ENCODE peak calls at places on chromosome X, in ten cellular contexts. Q is IMR-90, J is neural progenitor cell, G is adrenal gland, Y is tibial nerve, B is psoas muscle, P is uterus, F is body of pancreas, I is heart right ventricle, L is keratinocyte. C is an unnamed sample.

GRCh38 chrX:72305286-72306084 is at the start of gene CITED1:
- DNase-seq in Q (no peak), J (peak), G (no peak), Y (no peak), B (no peak), P (no peak), F (no peak), I (no peak), L (no peak), C (no peak)

GRCh38 chrX:45322382-45322781 is 121.7 kb upstream of the DIPK2B start:
- DNase-seq in Q (peak), J (peak), G (peak), Y (peak), B (no peak), P (peak), F (peak), I (no peak), L (no peak), C (no peak)

GRCh38 chrX:31420711-31421151 is 348.9 kb upstream of the FTHL17 start:
- DNase-seq in Q (peak), J (no peak), G (no peak), Y (no peak), B (no peak), P (no peak), F (no peak), I (no peak), L (no peak), C (no peak)

GRCh38 chrX:48459483-48459882 is 10.6 kb downstream of the SLC38A5 start:
- DNase-seq in Q (no peak), J (no peak), G (no peak), Y (no peak), B (no peak), P (no peak), F (no peak), I (no peak), L (no peak), C (no peak)

GRCh38 chrX:31166416-31166815 is 94.6 kb upstream of the FTHL17 start:
- DNase-seq in Q (no peak), J (no peak), G (no peak), Y (no peak), B (no peak), P (no peak), F (no peak), I (no peak), L (no peak), C (no peak)

GRCh38 chrX:140733766-140734342 is 24.3 kb downstream of the LINC00632 start:
- DNase-seq in Q (peak), J (peak), G (peak), Y (no peak), B (no peak), P (no peak), F (peak), I (no peak), L (no peak), C (no peak)

GRCh38 chrX:30900227-30900626 is 11.2 kb upstream of the TAB3 start:
- DNase-seq in Q (no peak), J (no peak), G (no peak), Y (no peak), B (no peak), P (no peak), F (no peak), I (no peak), L (no peak), C (no peak)

GRCh38 chrX:82218361-82218760 is 1016.5 kb downstream of the SH3BGRL start:
- DNase-seq in Q (peak), J (peak), G (no peak), Y (no peak), B (no peak), P (no peak), F (no peak), I (no peak), L (no peak), C (no peak)

GRCh38 chrX:55524487-55524886 is 34.8 kb upstream of the USP51 start:
- DNase-seq in Q (peak), J (peak), G (no peak), Y (no peak), B (no peak), P (no peak), F (peak), I (no peak), L (no peak), C (no peak)

GRCh38 chrX:129557844-129558243 is 17.8 kb downstream of the OCRL start:
- DNase-seq in Q (peak), J (no peak), G (no peak), Y (no peak), B (no peak), P (no peak), F (no peak), I (no peak), L (no peak), C (no peak)

GRCh38 chrX:20414781-20415445 is 148.2 kb upstream of the RPS6KA3 start:
- DNase-seq in Q (peak), J (no peak), G (no peak), Y (no peak), B (no peak), P (no peak), F (no peak), I (no peak), L (no peak), C (no peak)

GRCh38 chrX:15524417-15524816 is 23.8 kb downstream of the BMX start:
- DNase-seq in Q (peak), J (no peak), G (no peak), Y (no peak), B (no peak), P (no peak), F (no peak), I (no peak), L (no peak), C (no peak)

GRCh38 chrX:130623508-130623907 is 221.7 kb downstream of the RBMX2 start:
- DNase-seq in Q (no peak), J (no peak), G (no peak), Y (no peak), B (no peak), P (no peak), F (no peak), I (no peak), L (no peak), C (no peak)

GRCh38 chrX:134026732-134027311 is 41.4 kb upstream of the GPC3 start:
- DNase-seq in Q (peak), J (peak), G (peak), Y (peak), B (no peak), P (peak), F (peak), I (no peak), L (no peak), C (no peak)

GRCh38 chrX:48086119-48086518 is 14.7 kb upstream of the ZNF630 start:
- DNase-seq in Q (no peak), J (no peak), G (no peak), Y (no peak), B (no peak), P (no peak), F (no peak), I (no peak), L (no peak), C (no peak)

GRCh38 chrX:11558972-11559371 is 106.7 kb downstream of the ARHGAP6 start:
- DNase-seq in Q (no peak), J (peak), G (no peak), Y (no peak), B (no peak), P (no peak), F (peak), I (no peak), L (no peak), C (no peak)

GRCh38 chrX:580020-580419 is 50.6 kb upstream of the SHOX start:
- DNase-seq in Q (no peak), J (no peak), G (no peak), Y (no peak), B (no peak), P (no peak), F (peak), I (no peak), L (no peak), C (no peak)

GRCh38 chrX:107741318-107741813 is 34.2 kb downstream of the TSC22D3 start:
- DNase-seq in Q (no peak), J (no peak), G (no peak), Y (no peak), B (no peak), P (no peak), F (no peak), I (no peak), L (no peak), C (no peak)
- H3K4me3 ChIP-seq in Q (no peak), J (peak), G (no peak), Y (peak), B (peak), P (no peak), F (no peak), I (peak), L (no peak), C (no peak)

GRCh38 chrX:8345473-8345872 is 119.2 kb upstream of the VCX3B start:
- DNase-seq in Q (no peak), J (no peak), G (no peak), Y (no peak), B (no peak), P (no peak), F (no peak), I (no peak), L (peak), C (no peak)

GRCh38 chrX:8346060-8346459 is 118.6 kb upstream of the VCX3B start:
- DNase-seq in Q (no peak), J (no peak), G (no peak), Y (no peak), B (no peak), P (no peak), F (no peak), I (no peak), L (no peak), C (no peak)

GRCh38 chrX:8341814-8342590 is 122.6 kb upstream of the VCX3B start:
- DNase-seq in Q (no peak), J (no peak), G (no peak), Y (no peak), B (no peak), P (no peak), F (no peak), I (no peak), L (peak), C (no peak)
- H3K27ac ChIP-seq in Q (no peak), J (no peak), G (no peak), Y (no peak), B (no peak), P (no peak), F (no peak), I (no peak), L (peak), C (no peak)

GRCh38 chrX:2497961-2498780 is 2.6 kb downstream of the DHRSX start:
- DNase-seq in Q (peak), J (no peak), G (peak), Y (peak), B (no peak), P (no peak), F (peak), I (no peak), L (no peak), C (peak)
- H3K4me3 ChIP-seq in Q (peak), J (peak), G (peak), Y (peak), B (peak), P (peak), F (no peak), I (peak), L (peak), C (peak)

GRCh38 chrX:46574337-46574940 is 874 bp downstream of the CHST7 start:
- DNase-seq in Q (no peak), J (peak), G (peak), Y (no peak), B (peak), P (no peak), F (peak), I (peak), L (no peak), C (peak)

GRCh38 chrX:46572295-46572936 is 1.1 kb upstream of the CHST7 start:
- DNase-seq in Q (no peak), J (no peak), G (no peak), Y (no peak), B (no peak), P (no peak), F (no peak), I (no peak), L (no peak), C (no peak)

GRCh38 chrX:46574941-46575381 is 1.4 kb downstream of the CHST7 start:
- DNase-seq in Q (no peak), J (peak), G (no peak), Y (no peak), B (no peak), P (no peak), F (peak), I (peak), L (no peak), C (peak)

GRCh38 chrX:46573896-46574336 is 351 bp downstream of the CHST7 start:
- DNase-seq in Q (peak), J (peak), G (peak), Y (peak), B (peak), P (peak), F (peak), I (peak), L (no peak), C (peak)

GRCh38 chrX:46573331-46573895 is at the start of gene CHST7:
- DNase-seq in Q (peak), J (peak), G (peak), Y (peak), B (peak), P (peak), F (peak), I (peak), L (no peak), C (peak)
- H3K27ac ChIP-seq in Q (peak), J (no peak), G (no peak), Y (peak), B (peak), P (peak), F (peak), I (peak), L (no peak), C (peak)

GRCh38 chrX:53281321-53281822 is at the start of gene IQSEC2:
- DNase-seq in Q (peak), J (peak), G (peak), Y (peak), B (peak), P (peak), F (peak), I (peak), L (peak), C (peak)
- H3K4me3 ChIP-seq in Q (peak), J (peak), G (peak), Y (peak), B (peak), P (peak), F (no peak), I (peak), L (peak), C (peak)

C was measured in left lung.